ENCODE peak calls at places on chromosome 7, in six cellular contexts. One of them, this sample, is unnamed.

GRCh38 chr7:1663857-1664651 is 6.0 kb upstream of the ELFN1 start:
- DNase-seq in T-helper 1 cell: no peak
- DNase-seq in ascending aorta: peak
- DNase-seq in caudate nucleus: no peak
- DNase-seq in activated CD4-positive, alpha-beta T cell treated with anti-CD3 and anti-CD28 coated beads, Interleukin-2, amount 50 U/mL, for 24 hours: no peak
- DNase-seq in erythroblast: no peak
- DNase-seq in this sample: no peak

GRCh38 chr7:85386460-85386859 is 199.6 kb upstream of the SEMA3D start:
- DNase-seq in T-helper 1 cell: no peak
- DNase-seq in ascending aorta: no peak
- DNase-seq in caudate nucleus: no peak
- DNase-seq in activated CD4-positive, alpha-beta T cell treated with anti-CD3 and anti-CD28 coated beads, Interleukin-2, amount 50 U/mL, for 24 hours: no peak
- DNase-seq in erythroblast: no peak
- DNase-seq in this sample: no peak

GRCh38 chr7:73621168-73622063 is 2.9 kb downstream of the MLXIPL start:
- DNase-seq in T-helper 1 cell: no peak
- DNase-seq in ascending aorta: no peak
- DNase-seq in caudate nucleus: no peak
- DNase-seq in activated CD4-positive, alpha-beta T cell treated with anti-CD3 and anti-CD28 coated beads, Interleukin-2, amount 50 U/mL, for 24 hours: no peak
- DNase-seq in erythroblast: no peak
- DNase-seq in this sample: no peak

GRCh38 chr7:103637080-103637479 is 191.1 kb upstream of the SLC26A5 start:
- DNase-seq in T-helper 1 cell: no peak
- DNase-seq in ascending aorta: no peak
- DNase-seq in caudate nucleus: no peak
- DNase-seq in activated CD4-positive, alpha-beta T cell treated with anti-CD3 and anti-CD28 coated beads, Interleukin-2, amount 50 U/mL, for 24 hours: no peak
- DNase-seq in erythroblast: no peak
- DNase-seq in this sample: peak

GRCh38 chr7:139771001-139771956 is 6.5 kb downstream of the HIPK2 start:
- DNase-seq in T-helper 1 cell: peak
- DNase-seq in ascending aorta: no peak
- DNase-seq in caudate nucleus: no peak
- DNase-seq in activated CD4-positive, alpha-beta T cell treated with anti-CD3 and anti-CD28 coated beads, Interleukin-2, amount 50 U/mL, for 24 hours: no peak
- DNase-seq in erythroblast: no peak
- DNase-seq in this sample: peak

GRCh38 chr7:33873981-33874750 is 31.2 kb upstream of the BMPER start:
- DNase-seq in T-helper 1 cell: no peak
- DNase-seq in ascending aorta: no peak
- DNase-seq in caudate nucleus: no peak
- DNase-seq in activated CD4-positive, alpha-beta T cell treated with anti-CD3 and anti-CD28 coated beads, Interleukin-2, amount 50 U/mL, for 24 hours: no peak
- DNase-seq in erythroblast: no peak
- DNase-seq in this sample: peak

GRCh38 chr7:12524794-12525386 is 45.6 kb upstream of the SCIN start:
- DNase-seq in T-helper 1 cell: peak
- DNase-seq in ascending aorta: no peak
- DNase-seq in caudate nucleus: no peak
- DNase-seq in activated CD4-positive, alpha-beta T cell treated with anti-CD3 and anti-CD28 coated beads, Interleukin-2, amount 50 U/mL, for 24 hours: no peak
- DNase-seq in erythroblast: peak
- DNase-seq in this sample: peak

GRCh38 chr7:143384741-143385631 is 3.8 kb downstream of the ZYX start:
- DNase-seq in T-helper 1 cell: no peak
- DNase-seq in ascending aorta: peak
- DNase-seq in caudate nucleus: no peak
- DNase-seq in activated CD4-positive, alpha-beta T cell treated with anti-CD3 and anti-CD28 coated beads, Interleukin-2, amount 50 U/mL, for 24 hours: no peak
- DNase-seq in erythroblast: no peak
- DNase-seq in this sample: no peak

GRCh38 chr7:116598278-116598677 is 73.4 kb downstream of the CAV1 start:
- DNase-seq in T-helper 1 cell: no peak
- DNase-seq in ascending aorta: no peak
- DNase-seq in caudate nucleus: no peak
- DNase-seq in activated CD4-positive, alpha-beta T cell treated with anti-CD3 and anti-CD28 coated beads, Interleukin-2, amount 50 U/mL, for 24 hours: no peak
- DNase-seq in erythroblast: peak
- DNase-seq in this sample: no peak

GRCh38 chr7:98280791-98281756 is at the start of gene BRI3:
- DNase-seq in T-helper 1 cell: peak
- DNase-seq in ascending aorta: peak
- DNase-seq in caudate nucleus: peak
- DNase-seq in activated CD4-positive, alpha-beta T cell treated with anti-CD3 and anti-CD28 coated beads, Interleukin-2, amount 50 U/mL, for 24 hours: peak
- DNase-seq in erythroblast: peak
- DNase-seq in this sample: peak

GRCh38 chr7:57207836-57208235 is 75.6 kb upstream of the ZNF479 start:
- DNase-seq in T-helper 1 cell: no peak
- DNase-seq in ascending aorta: no peak
- DNase-seq in caudate nucleus: no peak
- DNase-seq in activated CD4-positive, alpha-beta T cell treated with anti-CD3 and anti-CD28 coated beads, Interleukin-2, amount 50 U/mL, for 24 hours: no peak
- DNase-seq in erythroblast: no peak
- DNase-seq in this sample: no peak

GRCh38 chr7:749121-749520 is 22.0 kb upstream of the PRKAR1B start:
- DNase-seq in T-helper 1 cell: no peak
- DNase-seq in ascending aorta: no peak
- DNase-seq in caudate nucleus: no peak
- DNase-seq in activated CD4-positive, alpha-beta T cell treated with anti-CD3 and anti-CD28 coated beads, Interleukin-2, amount 50 U/mL, for 24 hours: no peak
- DNase-seq in erythroblast: no peak
- DNase-seq in this sample: peak

GRCh38 chr7:41916450-41916927 is 213.6 kb upstream of the INHBA start:
- DNase-seq in T-helper 1 cell: no peak
- DNase-seq in ascending aorta: peak
- DNase-seq in caudate nucleus: no peak
- DNase-seq in activated CD4-positive, alpha-beta T cell treated with anti-CD3 and anti-CD28 coated beads, Interleukin-2, amount 50 U/mL, for 24 hours: no peak
- DNase-seq in erythroblast: no peak
- DNase-seq in this sample: peak

GRCh38 chr7:11294218-11294617 is 320.5 kb downstream of the PHF14 start:
- DNase-seq in T-helper 1 cell: no peak
- DNase-seq in ascending aorta: no peak
- DNase-seq in caudate nucleus: no peak
- DNase-seq in activated CD4-positive, alpha-beta T cell treated with anti-CD3 and anti-CD28 coated beads, Interleukin-2, amount 50 U/mL, for 24 hours: no peak
- DNase-seq in erythroblast: no peak
- DNase-seq in this sample: no peak

GRCh38 chr7:32501522-32501921 is 6.2 kb downstream of the AVL9 start:
- DNase-seq in T-helper 1 cell: no peak
- DNase-seq in ascending aorta: no peak
- DNase-seq in caudate nucleus: no peak
- DNase-seq in activated CD4-positive, alpha-beta T cell treated with anti-CD3 and anti-CD28 coated beads, Interleukin-2, amount 50 U/mL, for 24 hours: no peak
- DNase-seq in erythroblast: peak
- DNase-seq in this sample: peak